ENCODE peak calls at places on chromosomes 2 and 18, in eight cellular contexts. D, Y, Q, W, T, O, G and I are unnamed samples.

GRCh38 chr2:110793034-110793433 is 60.7 kb downstream of the ACOXL start:
- DNase-seq in O (no peak), Q (no peak), W (no peak), G (no peak), Y (no peak), T (no peak), D (no peak), I (no peak)

GRCh38 chr2:62741127-62741526 is 35.6 kb downstream of the EHBP1 start:
- DNase-seq in Q (no peak), D (no peak), O (no peak), G (no peak), W (no peak), Y (no peak), T (no peak), I (no peak)

GRCh38 chr2:143553261-143553660 is 424.0 kb downstream of the ARHGAP15 start:
- DNase-seq in G (no peak), O (no peak), W (no peak), T (no peak), Q (peak), D (no peak), Y (no peak), I (no peak)

GRCh38 chr2:73232471-73233153 is 427 bp downstream of the PRADC1 start:
- DNase-seq in T (peak), Q (no peak), Y (peak), G (peak), D (no peak), W (peak), O (no peak), I (no peak)

GRCh38 chr2:86807462-86808275 is 17.0 kb upstream of the CD8A start:
- DNase-seq in O (peak), Q (no peak), Y (peak), G (peak), T (no peak), W (no peak), D (peak), I (peak)

GRCh38 chr2:235597081-235597615 is 103.3 kb downstream of the AGAP1 start:
- DNase-seq in T (no peak), Y (no peak), D (no peak), Q (no peak), W (no peak), G (no peak), O (no peak), I (no peak)

GRCh38 chr2:207765541-207765940 is 4.2 kb downstream of the FZD5 start:
- DNase-seq in W (no peak), D (peak), G (no peak), Y (no peak), O (no peak), T (no peak), Q (no peak), I (no peak)

GRCh38 chr18:21269349-21269748 is 27.3 kb downstream of the GREB1L start:
- DNase-seq in T (no peak), Q (no peak), Y (no peak), W (no peak), G (no peak), D (no peak), O (no peak), I (no peak)

GRCh38 chr2:121721926-121722325 is 14.7 kb downstream of the NIFK start:
- DNase-seq in T (no peak), W (peak), Q (peak), D (no peak), O (no peak), G (no peak), Y (no peak), I (no peak)

GRCh38 chr18:8507881-8508280 is 101.4 kb upstream of the RAB12 start:
- DNase-seq in O (no peak), Q (peak), Y (no peak), G (no peak), T (no peak), W (no peak), D (no peak), I (no peak)

GRCh38 chr2:54845514-54845913 is 122.1 kb downstream of the EML6 start:
- DNase-seq in W (no peak), T (no peak), Q (peak), D (no peak), G (no peak), Y (no peak), O (no peak), I (no peak)

GRCh38 chr2:213119061-213119809 is 32.2 kb downstream of the IKZF2 start:
- DNase-seq in G (no peak), O (no peak), D (no peak), W (no peak), Y (no peak), Q (peak), T (no peak), I (no peak)

GRCh38 chr2:133497261-133497893 is 70.9 kb downstream of the NCKAP5 start:
- DNase-seq in Y (no peak), O (no peak), G (no peak), T (no peak), W (no peak), Q (peak), D (no peak), I (no peak)

GRCh38 chr2:148342091-148342490 is 302.5 kb upstream of the EPC2 start:
- DNase-seq in D (no peak), G (no peak), O (no peak), T (no peak), W (no peak), Q (no peak), Y (no peak), I (no peak)

GRCh38 chr18:69787825-69788547 is 159.7 kb downstream of the CD226 start:
- DNase-seq in D (no peak), W (no peak), Y (no peak), Q (peak), G (no peak), T (no peak), O (no peak), I (no peak)

GRCh38 chr2:203813684-203814083 is 53.9 kb upstream of the CTLA4 start:
- DNase-seq in D (no peak), O (no peak), Q (no peak), Y (no peak), G (no peak), W (no peak), T (no peak), I (no peak)

GRCh38 chr2:85468704-85469349 is 50.3 kb downstream of the SH2D6 start:
- DNase-seq in D (no peak), T (no peak), O (no peak), Y (peak), Q (peak), G (no peak), W (peak), I (no peak)

GRCh38 chr18:13565228-13565627 is 161.1 kb downstream of the FAM210A start:
- DNase-seq in O (no peak), T (no peak), D (no peak), G (no peak), Y (no peak), W (no peak), Q (no peak), I (no peak)

GRCh38 chr18:11246466-11246865 is 97.1 kb upstream of the PIEZO2 start:
- DNase-seq in T (no peak), W (no peak), D (no peak), Q (peak), Y (no peak), G (no peak), O (no peak), I (no peak)

GRCh38 chr2:27509326-27509725 is 12.7 kb downstream of the GCKR start:
- DNase-seq in O (no peak), T (no peak), D (no peak), W (no peak), Q (peak), G (no peak), Y (peak), I (no peak)

GRCh38 chr2:39094717-39095363 is 26.0 kb downstream of the SOS1 start:
- DNase-seq in Q (peak), T (no peak), D (no peak), W (no peak), Y (no peak), O (no peak), G (no peak), I (no peak)

GRCh38 chr2:54271843-54272600 is 16.0 kb upstream of the TSPYL6 start:
- DNase-seq in O (no peak), G (no peak), W (no peak), Q (no peak), Y (no peak), D (no peak), T (no peak), I (no peak)

GRCh38 chr2:215270118-215270451 is 41.8 kb upstream of the ATIC start:
- DNase-seq in O (no peak), G (no peak), Q (no peak), W (no peak), T (no peak), Y (no peak), D (no peak), I (no peak)
- TF ChIP-seq CTCF in O (no peak), G (no peak), Q (no peak), W (no peak), T (peak), Y (peak), D (no peak), I (peak)

GRCh38 chr2:13193075-13193474 is 476.3 kb downstream of the TRIB2 start:
- DNase-seq in T (no peak), W (no peak), G (no peak), Y (no peak), Q (peak), O (no peak), D (no peak), I (no peak)

GRCh38 chr2:13195270-13195669 is 478.5 kb downstream of the TRIB2 start:
- DNase-seq in G (no peak), D (no peak), Q (no peak), W (no peak), O (no peak), T (no peak), Y (no peak), I (no peak)

GRCh38 chr2:13193900-13194299 is 477.2 kb downstream of the TRIB2 start:
- DNase-seq in Y (no peak), D (no peak), G (peak), T (no peak), W (no peak), Q (peak), O (no peak), I (no peak)
- TF ChIP-seq CTCF in Y (peak), D (peak), G (peak), T (no peak), W (no peak), Q (peak), O (no peak), I (peak)

DNA sequence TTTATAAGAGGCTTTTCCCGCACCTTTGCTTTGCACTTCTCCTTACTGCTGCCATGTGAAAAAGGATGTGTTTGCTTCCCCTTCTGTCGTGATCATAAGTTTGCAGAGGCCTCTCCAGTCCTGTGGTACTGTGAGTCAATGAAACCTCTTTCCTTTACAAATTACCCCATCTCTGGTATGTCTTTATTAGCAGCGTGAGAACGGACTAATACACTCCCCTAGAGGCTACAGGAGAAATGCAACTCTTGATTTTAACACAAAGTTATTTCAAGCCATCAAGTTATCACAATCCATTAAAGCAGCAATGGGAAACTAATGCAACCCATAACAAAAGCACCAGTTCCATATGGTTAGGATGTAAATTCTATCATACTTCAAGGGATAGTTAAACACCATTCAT is 1378.8 kb upstream of the DDX18 start:
- DNase-seq in O (no peak), T (no peak), W (no peak), Q (no peak), Y (no peak), D (no peak), G (no peak), I (no peak)
- TF ChIP-seq CTCF in O (no peak), T (no peak), W (no peak), Q (no peak), Y (peak), D (no peak), G (no peak), I (no peak)

DNA sequence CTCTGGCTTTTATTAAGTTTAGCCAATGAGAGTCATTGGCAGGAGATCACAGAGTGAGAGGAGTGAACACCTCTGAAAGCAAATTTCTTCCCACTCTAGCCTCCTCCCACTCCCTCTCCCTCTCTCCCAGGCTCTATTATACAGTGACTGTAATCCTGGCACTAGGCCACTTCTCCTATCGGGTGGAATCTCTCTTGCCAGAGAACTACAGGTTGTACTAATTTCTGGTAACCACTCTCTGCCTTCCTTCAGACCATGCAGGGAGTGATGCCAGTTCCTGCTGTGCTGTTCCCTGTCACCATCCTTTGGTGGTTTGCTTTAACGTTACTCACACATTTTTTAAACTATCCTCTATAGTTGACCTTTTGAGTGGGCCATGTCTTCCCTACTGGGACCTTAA is 217.2 kb downstream of the MREG start:
- DNase-seq in O (no peak), W (no peak), Q (peak), Y (peak), T (no peak), D (no peak), G (no peak), I (no peak)
- TF ChIP-seq CTCF in O (no peak), W (no peak), Q (no peak), Y (no peak), T (no peak), D (no peak), G (no peak), I (no peak)

GRCh38 chr2:10818986-10819385 is 6.4 kb upstream of the PDIA6 start:
- DNase-seq in G (no peak), D (no peak), Y (no peak), O (no peak), T (no peak), W (peak), Q (no peak), I (no peak)

GRCh38 chr2:10819714-10820314 is 7.2 kb upstream of the PDIA6 start:
- DNase-seq in D (no peak), Q (no peak), Y (no peak), W (peak), G (no peak), O (no peak), T (no peak), I (no peak)

GRCh38 chr2:10814571-10815331 is 2.2 kb upstream of the PDIA6 start:
- DNase-seq in O (peak), G (no peak), Q (no peak), W (peak), T (no peak), D (no peak), Y (no peak), I (no peak)

GRCh38 chr2:10820562-10820961 is 8.0 kb upstream of the PDIA6 start:
- DNase-seq in Y (no peak), W (peak), Q (no peak), T (no peak), O (peak), D (no peak), G (no peak), I (no peak)

DNA sequence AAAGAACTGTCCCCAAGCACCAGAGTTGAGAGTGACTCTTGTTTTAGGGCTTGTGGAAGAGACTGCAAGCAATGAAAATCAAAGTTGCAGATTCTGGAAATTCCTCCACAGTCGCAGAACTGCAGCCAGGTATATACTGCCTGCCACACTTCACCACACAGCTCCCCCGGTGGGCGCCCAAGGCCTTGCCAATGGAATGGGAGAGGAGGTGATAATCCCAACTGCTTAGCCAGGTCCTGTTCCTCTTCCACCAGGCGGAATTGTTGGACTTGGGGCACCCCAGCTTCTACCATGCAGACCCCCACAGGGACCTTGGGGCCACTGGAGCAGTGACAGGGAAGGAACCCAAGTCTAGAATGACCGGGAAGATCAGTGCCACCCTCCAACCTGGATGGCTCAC is 4.8 kb upstream of the PDIA6 start:
- DNase-seq in W (peak), O (peak), D (no peak), G (no peak), Y (peak), Q (no peak), T (no peak), I (no peak)
- TF ChIP-seq CTCF in W (no peak), O (no peak), D (peak), G (no peak), Y (peak), Q (peak), T (peak), I (peak)

DNA sequence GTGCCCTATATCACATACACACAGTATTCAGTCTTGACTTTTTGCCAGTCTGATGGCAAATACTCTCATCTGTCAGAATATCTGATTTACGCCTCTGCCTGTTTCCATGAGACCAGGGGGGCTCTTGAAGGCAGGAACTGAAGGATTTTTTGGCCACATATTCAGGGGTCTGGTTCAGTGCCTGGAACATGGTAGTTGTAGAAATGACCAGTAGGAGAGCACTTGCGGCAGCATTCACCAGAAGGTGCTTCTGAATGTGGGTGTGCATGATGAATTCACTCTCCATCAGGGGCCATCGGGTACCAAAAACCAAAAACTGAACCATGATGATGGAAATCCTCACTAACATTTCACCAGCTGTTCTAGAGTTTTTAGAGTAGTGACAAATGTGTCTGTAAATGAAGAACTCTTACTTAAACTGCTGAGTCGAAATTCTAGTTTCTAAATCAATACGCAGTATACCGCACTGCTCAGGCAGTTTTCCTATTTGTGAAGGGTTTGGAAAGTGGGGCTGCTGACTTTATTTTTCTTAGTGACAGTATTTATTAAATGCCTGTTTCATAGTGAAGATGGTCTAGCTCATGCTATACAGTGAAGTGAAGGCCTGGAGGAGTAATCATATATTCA is 54.6 kb downstream of the MERTK start:
- DNase-seq in Q (no peak), D (no peak), T (no peak), W (no peak), G (no peak), O (no peak), Y (no peak), I (no peak)
- TF ChIP-seq CTCF in Q (no peak), D (no peak), T (no peak), W (no peak), G (no peak), O (no peak), Y (no peak), I (no peak)

GRCh38 chr18:28581503-28582169 is 404.7 kb upstream of the CDH2 start:
- DNase-seq in Y (no peak), G (no peak), Q (no peak), T (no peak), O (no peak), D (no peak), W (no peak), I (no peak)
- TF ChIP-seq CTCF in Y (no peak), G (no peak), Q (no peak), T (no peak), O (no peak), D (no peak), W (no peak), I (no peak)

DNA sequence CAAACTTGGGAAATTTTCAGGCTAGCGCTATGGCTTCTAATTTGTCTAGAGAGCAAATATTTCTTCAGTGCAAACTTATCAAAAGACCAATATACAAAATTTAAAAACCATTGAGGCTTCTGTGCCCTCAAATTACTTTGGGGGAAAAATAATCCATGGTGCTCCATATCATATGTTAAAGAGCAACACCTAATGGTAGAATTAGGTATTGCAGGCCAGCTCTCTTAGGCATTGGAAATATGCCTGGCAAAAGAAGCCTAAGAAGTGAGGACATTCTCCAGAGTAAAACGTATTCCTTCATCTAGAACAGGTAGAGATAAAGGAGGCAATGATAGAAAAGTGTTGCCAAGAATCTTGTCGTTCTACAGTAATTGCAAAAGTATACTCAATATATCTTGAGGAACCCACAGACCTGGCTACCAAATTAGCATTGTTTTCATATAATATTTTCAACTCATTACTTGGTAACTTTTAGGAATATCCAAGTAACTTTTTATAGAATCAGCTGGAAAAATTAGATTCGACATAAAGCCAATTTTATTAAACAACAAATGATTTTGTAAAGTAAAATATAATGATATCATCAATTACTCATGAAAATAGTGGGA is 401.1 kb downstream of the BCL11A start:
- DNase-seq in G (no peak), T (no peak), D (no peak), Y (no peak), W (no peak), Q (peak), O (no peak), I (no peak)
- TF ChIP-seq CTCF in G (peak), T (peak), D (peak), Y (peak), W (peak), Q (peak), O (peak), I (peak)